ENCODE peak calls at places on chromosomes 16 and 17, in four cellular contexts. One of them, this sample, is unnamed.
A peak's percentile ranks its signal among the peaks of the same experiment; 100 is the strongest.

GRCh38 chr16:85029413-85029794 is 1.8 kb downstream of the KIAA0513 start:
- DNase-seq in stromal cell of bone marrow: no peak
- DNase-seq in EH: peak; percentile 85
- DNase-seq in cardiac fibroblast: peak; percentile 73
- DNase-seq in this sample: no peak

GRCh38 chr16:89200850-89201466 is 621 bp upstream of the SLC22A31 start:
- DNase-seq in stromal cell of bone marrow: no peak
- DNase-seq in EH: no peak
- DNase-seq in cardiac fibroblast: no peak
- DNase-seq in this sample: no peak

GRCh38 chr16:30112197-30113030 is 923 bp downstream of the GDPD3 start:
- DNase-seq in stromal cell of bone marrow: no peak
- DNase-seq in EH: peak; percentile 54
- DNase-seq in cardiac fibroblast: peak; percentile 70
- DNase-seq in this sample: no peak

GRCh38 chr17:75689441-75689873 is 22.3 kb downstream of the SAP30BP start:
- DNase-seq in stromal cell of bone marrow: no peak
- DNase-seq in EH: peak; percentile 23
- DNase-seq in cardiac fibroblast: no peak
- DNase-seq in this sample: no peak

GRCh38 chr17:57868007-57868774 is 18.3 kb upstream of the MRPS23 start:
- DNase-seq in stromal cell of bone marrow: peak; percentile 84
- DNase-seq in EH: peak; percentile 94
- DNase-seq in cardiac fibroblast: peak; percentile 86
- DNase-seq in this sample: no peak

GRCh38 chr16:79182618-79183017 is 417.9 kb downstream of the MAF start:
- DNase-seq in stromal cell of bone marrow: peak; percentile 53
- DNase-seq in EH: no peak
- DNase-seq in cardiac fibroblast: no peak
- DNase-seq in this sample: no peak

GRCh38 chr17:76388966-76389888 is 4.8 kb downstream of the SPHK1 start:
- DNase-seq in stromal cell of bone marrow: no peak
- DNase-seq in EH: no peak
- DNase-seq in cardiac fibroblast: peak; percentile 53
- DNase-seq in this sample: no peak

GRCh38 chr17:18172528-18173278 is 10.9 kb upstream of the ALKBH5 start:
- DNase-seq in stromal cell of bone marrow: no peak
- DNase-seq in EH: no peak
- DNase-seq in cardiac fibroblast: no peak
- DNase-seq in this sample: no peak

GRCh38 chr17:31467502-31468256 is 76.2 kb downstream of the RAB11FIP4 start:
- DNase-seq in stromal cell of bone marrow: no peak
- DNase-seq in EH: no peak
- DNase-seq in cardiac fibroblast: no peak
- DNase-seq in this sample: no peak

GRCh38 chr17:69423450-69423849 is 9.0 kb downstream of the MAP2K6 start:
- DNase-seq in stromal cell of bone marrow: no peak
- DNase-seq in EH: no peak
- DNase-seq in cardiac fibroblast: peak; percentile 15
- DNase-seq in this sample: no peak

GRCh38 chr17:57862410-57862989 is 12.7 kb upstream of the MRPS23 start:
- DNase-seq in stromal cell of bone marrow: no peak
- DNase-seq in EH: no peak
- DNase-seq in cardiac fibroblast: no peak
- DNase-seq in this sample: no peak

GRCh38 chr17:44074231-44074910 is 3.8 kb downstream of the G6PC3 start:
- DNase-seq in stromal cell of bone marrow: no peak
- DNase-seq in EH: no peak
- DNase-seq in cardiac fibroblast: no peak
- DNase-seq in this sample: no peak

GRCh38 chr17:20291853-20292252 is 175.5 kb downstream of the LGALS9B start:
- DNase-seq in stromal cell of bone marrow: no peak
- DNase-seq in EH: no peak
- DNase-seq in cardiac fibroblast: no peak
- DNase-seq in this sample: no peak

GRCh38 chr17:350706-351435 is 1.7 kb downstream of the RPH3AL start:
- DNase-seq in stromal cell of bone marrow: peak; percentile 34
- DNase-seq in EH: peak; percentile 75
- DNase-seq in cardiac fibroblast: peak; percentile 53
- DNase-seq in this sample: no peak

GRCh38 chr17:62668091-62668804 is 40.8 kb downstream of the MRC2 start:
- DNase-seq in stromal cell of bone marrow: peak; percentile 81
- DNase-seq in EH: peak; percentile 67
- DNase-seq in cardiac fibroblast: peak; percentile 45
- DNase-seq in this sample: no peak

GRCh38 chr17:60164164-60164563 is 14.4 kb downstream of the CA4 start:
- DNase-seq in stromal cell of bone marrow: no peak
- DNase-seq in EH: no peak
- DNase-seq in cardiac fibroblast: no peak
- DNase-seq in this sample: no peak

GRCh38 chr17:50414808-50415207 is 11.2 kb upstream of the ACSF2 start:
- DNase-seq in stromal cell of bone marrow: no peak
- DNase-seq in EH: peak; percentile 32
- DNase-seq in cardiac fibroblast: peak; percentile 59
- DNase-seq in this sample: no peak

GRCh38 chr16:57123969-57124674 is 31.7 kb downstream of the CPNE2 start:
- DNase-seq in stromal cell of bone marrow: no peak
- DNase-seq in EH: no peak
- DNase-seq in cardiac fibroblast: no peak
- DNase-seq in this sample: no peak

GRCh38 chr16:88736088-88736487 is 29.8 kb downstream of the CTU2 start:
- DNase-seq in stromal cell of bone marrow: no peak
- DNase-seq in EH: no peak
- DNase-seq in cardiac fibroblast: no peak
- DNase-seq in this sample: no peak

GRCh38 chr16:17228708-17229055 is 242.1 kb downstream of the XYLT1 start:
- DNase-seq in stromal cell of bone marrow: no peak
- DNase-seq in EH: no peak
- DNase-seq in cardiac fibroblast: no peak
- DNase-seq in this sample: no peak

GRCh38 chr16:9578459-9578858 is 487.0 kb downstream of the HAPSTR1 start:
- DNase-seq in stromal cell of bone marrow: no peak
- DNase-seq in EH: no peak
- DNase-seq in cardiac fibroblast: no peak
- DNase-seq in this sample: no peak

GRCh38 chr17:82200135-82200534 is 12.5 kb downstream of the CCDC57 start:
- DNase-seq in stromal cell of bone marrow: no peak
- DNase-seq in EH: no peak
- DNase-seq in cardiac fibroblast: no peak
- DNase-seq in this sample: no peak

GRCh38 chr16:81207076-81207475 is 31.4 kb upstream of the BCO1 start:
- DNase-seq in stromal cell of bone marrow: no peak
- DNase-seq in EH: no peak
- DNase-seq in cardiac fibroblast: no peak
- DNase-seq in this sample: no peak

GRCh38 chr16:78591682-78592103 is 492.2 kb downstream of the WWOX start:
- DNase-seq in stromal cell of bone marrow: no peak
- DNase-seq in EH: no peak
- DNase-seq in cardiac fibroblast: no peak
- DNase-seq in this sample: no peak

GRCh38 chr16:57821149-57821971 is 19.1 kb upstream of the KIFC3 start:
- DNase-seq in stromal cell of bone marrow: no peak
- DNase-seq in EH: peak; percentile 21
- DNase-seq in cardiac fibroblast: no peak
- DNase-seq in this sample: no peak

GRCh38 chr17:61065263-61065773 is 334.3 kb upstream of the TBX2 start:
- DNase-seq in stromal cell of bone marrow: peak; percentile 28
- DNase-seq in EH: peak; percentile 75
- DNase-seq in cardiac fibroblast: peak; percentile 56
- DNase-seq in this sample: peak; percentile 49

GRCh38 chr16:55664786-55665407 is 9.1 kb downstream of the SLC6A2 start:
- DNase-seq in stromal cell of bone marrow: no peak
- DNase-seq in EH: no peak
- DNase-seq in cardiac fibroblast: no peak
- DNase-seq in this sample: no peak

GRCh38 chr17:72393553-72393952 is 272.7 kb downstream of the SOX9 start:
- DNase-seq in stromal cell of bone marrow: peak; percentile 66
- DNase-seq in EH: peak; percentile 91
- DNase-seq in cardiac fibroblast: peak; percentile 84
- DNase-seq in this sample: no peak

GRCh38 chr16:1920727-1921155 is 2.5 kb upstream of the HS3ST6 start:
- DNase-seq in stromal cell of bone marrow: no peak
- DNase-seq in EH: peak; percentile 22
- DNase-seq in cardiac fibroblast: peak; percentile 14
- DNase-seq in this sample: no peak

This sample was measured in non-pigmented ciliary epithelial cell.